ENCODE peak calls at places on chromosomes 4 and X, in four cellular contexts. One of them, this sample, is unnamed.

GRCh38 chr4:48594185-48594584 is 104.1 kb downstream of the ZAR1 start:
- DNase-seq in GM12878: no peak
- DNase-seq in PC-3: no peak
- DNase-seq in neural progenitor cell: peak; percentile 80
- DNase-seq in this sample: no peak

GRCh38 chrX:23783569-23784486 is 855 bp downstream of the SAT1 start:
- DNase-seq in GM12878: no peak
- DNase-seq in PC-3: peak; percentile 17
- DNase-seq in neural progenitor cell: no peak
- DNase-seq in this sample: no peak

GRCh38 chr4:159178147-159178541 is 75.3 kb downstream of the RAPGEF2 start:
- DNase-seq in GM12878: no peak
- DNase-seq in PC-3: no peak
- DNase-seq in neural progenitor cell: no peak
- DNase-seq in this sample: no peak

GRCh38 chrX:21698274-21698673 is 40.1 kb upstream of the KLHL34 start:
- DNase-seq in GM12878: no peak
- DNase-seq in PC-3: no peak
- DNase-seq in neural progenitor cell: no peak
- DNase-seq in this sample: no peak

GRCh38 chr4:4693258-4693657 is 151.4 kb upstream of the STX18 start:
- DNase-seq in GM12878: peak; percentile 31
- DNase-seq in PC-3: no peak
- DNase-seq in neural progenitor cell: no peak
- DNase-seq in this sample: peak; percentile 12

GRCh38 chr4:54657194-54657555 is 582 bp upstream of the KIT start:
- DNase-seq in GM12878: no peak
- DNase-seq in PC-3: no peak
- DNase-seq in neural progenitor cell: peak; percentile 42
- DNase-seq in this sample: no peak

GRCh38 chr4:54542540-54543041 is 115.2 kb upstream of the KIT start:
- DNase-seq in GM12878: no peak
- DNase-seq in PC-3: no peak
- DNase-seq in neural progenitor cell: peak; percentile 55
- DNase-seq in this sample: no peak

GRCh38 chrX:71532078-71532752 is 689 bp upstream of the OGT start:
- DNase-seq in GM12878: no peak
- DNase-seq in PC-3: peak; percentile 58
- DNase-seq in neural progenitor cell: peak; percentile 33
- DNase-seq in this sample: peak; percentile 74

GRCh38 chrX:38273453-38273852 is 52.8 kb upstream of the SRPX start:
- DNase-seq in GM12878: peak; percentile 8
- DNase-seq in PC-3: no peak
- DNase-seq in neural progenitor cell: no peak
- DNase-seq in this sample: no peak

GRCh38 chrX:109830704-109831206 is 97.7 kb upstream of the ACSL4 start:
- DNase-seq in GM12878: no peak
- DNase-seq in PC-3: peak; percentile 46
- DNase-seq in neural progenitor cell: no peak
- DNase-seq in this sample: peak; percentile 67

GRCh38 chr4:89299153-89299789 is 8.3 kb downstream of the GPRIN3 start:
- DNase-seq in GM12878: no peak
- DNase-seq in PC-3: no peak
- DNase-seq in neural progenitor cell: no peak
- DNase-seq in this sample: no peak

GRCh38 chr4:79050521-79050880 is 111.3 kb upstream of the PAQR3 start:
- DNase-seq in GM12878: no peak
- DNase-seq in PC-3: no peak
- DNase-seq in neural progenitor cell: no peak
- DNase-seq in this sample: no peak

GRCh38 chr4:5429747-5430146 is 278.6 kb downstream of the EVC2 start:
- DNase-seq in GM12878: no peak
- DNase-seq in PC-3: no peak
- DNase-seq in neural progenitor cell: no peak
- DNase-seq in this sample: no peak

GRCh38 chrX:136747003-136747986 is 33.4 kb downstream of the ARHGEF6 start:
- DNase-seq in GM12878: no peak
- DNase-seq in PC-3: no peak
- DNase-seq in neural progenitor cell: no peak
- DNase-seq in this sample: no peak

GRCh38 chr4:42282081-42282901 is 115.0 kb upstream of the SHISA3 start:
- DNase-seq in GM12878: peak; percentile 33
- DNase-seq in PC-3: peak; percentile 89
- DNase-seq in neural progenitor cell: peak; percentile 92
- DNase-seq in this sample: peak; percentile 14

GRCh38 chrX:118188977-118189376 is 72.4 kb upstream of the KLHL13 start:
- DNase-seq in GM12878: no peak
- DNase-seq in PC-3: no peak
- DNase-seq in neural progenitor cell: no peak
- DNase-seq in this sample: no peak

GRCh38 chr4:48255130-48255958 is 14.3 kb downstream of the TEC start:
- DNase-seq in GM12878: no peak
- DNase-seq in PC-3: no peak
- DNase-seq in neural progenitor cell: no peak
- DNase-seq in this sample: no peak

GRCh38 chrX:129318375-129318774 is 204.9 kb downstream of the SMARCA1 start:
- DNase-seq in GM12878: no peak
- DNase-seq in PC-3: peak; percentile 37
- DNase-seq in neural progenitor cell: no peak
- DNase-seq in this sample: no peak

GRCh38 chrX:1355800-1356148 is 19.2 kb downstream of the IL3RA start:
- DNase-seq in GM12878: no peak
- DNase-seq in PC-3: no peak
- DNase-seq in neural progenitor cell: no peak
- DNase-seq in this sample: no peak

GRCh38 chr4:78650106-78651021 is 98.8 kb downstream of the ANXA3 start:
- DNase-seq in GM12878: no peak
- DNase-seq in PC-3: peak; percentile 89
- DNase-seq in neural progenitor cell: no peak
- DNase-seq in this sample: peak; percentile 89

GRCh38 chrX:42519666-42520231 is 258.2 kb downstream of the PPP1R2C start:
- DNase-seq in GM12878: no peak
- DNase-seq in PC-3: peak; percentile 27
- DNase-seq in neural progenitor cell: no peak
- DNase-seq in this sample: peak; percentile 59

GRCh38 chr4:8050180-8050554 is 108.4 kb downstream of the ABLIM2 start:
- DNase-seq in GM12878: no peak
- DNase-seq in PC-3: no peak
- DNase-seq in neural progenitor cell: no peak
- DNase-seq in this sample: no peak

GRCh38 chr4:159105063-159105414 is 2.2 kb downstream of the RAPGEF2 start:
- DNase-seq in GM12878: no peak
- DNase-seq in PC-3: peak; percentile 44
- DNase-seq in neural progenitor cell: peak; percentile 3
- DNase-seq in this sample: peak; percentile 68

GRCh38 chr4:10619220-10619619 is 65.3 kb downstream of the CLNK start:
- DNase-seq in GM12878: no peak
- DNase-seq in PC-3: peak; percentile 39
- DNase-seq in neural progenitor cell: no peak
- DNase-seq in this sample: peak; percentile 83
- H3K4me2 ChIP-seq in GM12878: no peak overlapping the region
- H3K4me2 ChIP-seq in PC-3: no peak overlapping the region
- H3K4me2 ChIP-seq in neural progenitor cell: no peak overlapping the region
- H3K4me2 ChIP-seq in this sample: peak overlapping the region; percentile 47

GRCh38 chr4:1227817-1228216 is 21.1 kb downstream of the CTBP1 start:
- DNase-seq in GM12878: no peak
- DNase-seq in PC-3: no peak
- DNase-seq in neural progenitor cell: no peak
- DNase-seq in this sample: no peak
- H4K20me1 ChIP-seq in GM12878: no peaks in the 10 kb centered on the region
- H4K20me1 ChIP-seq in PC-3: no peaks in the 10 kb centered on the region
- H4K20me1 ChIP-seq in neural progenitor cell: peaks cover 23% of the 10 kb centered on the region
- H4K20me1 ChIP-seq in this sample: peaks cover 61% of the 10 kb centered on the region

GRCh38 chr4:183450108-183450507 is 5.7 kb downstream of the CDKN2AIP start:
- DNase-seq in GM12878: no peak
- DNase-seq in PC-3: no peak
- DNase-seq in neural progenitor cell: no peak
- DNase-seq in this sample: no peak

GRCh38 chr4:183458005-183458404 is 13.6 kb downstream of the CDKN2AIP start:
- DNase-seq in GM12878: no peak
- DNase-seq in PC-3: no peak
- DNase-seq in neural progenitor cell: no peak
- DNase-seq in this sample: no peak

GRCh38 chr4:183455431-183456145 is 11.2 kb downstream of the CDKN2AIP start:
- DNase-seq in GM12878: no peak
- DNase-seq in PC-3: no peak
- DNase-seq in neural progenitor cell: no peak
- DNase-seq in this sample: peak; percentile 49
- H3K4me2 ChIP-seq in GM12878: no peak overlapping the region
- H3K4me2 ChIP-seq in PC-3: no peak overlapping the region
- H3K4me2 ChIP-seq in neural progenitor cell: no peak overlapping the region
- H3K4me2 ChIP-seq in this sample: no peak overlapping the region

GRCh38 chr4:926538-926937 is 5.6 kb downstream of the GAK start:
- DNase-seq in GM12878: no peak
- DNase-seq in PC-3: peak; percentile 17
- DNase-seq in neural progenitor cell: peak; percentile 72
- DNase-seq in this sample: no peak
- H4K20me1 ChIP-seq in GM12878: peaks cover 15% of the 10 kb centered on the region
- H4K20me1 ChIP-seq in PC-3: peaks cover 25% of the 10 kb centered on the region
- H4K20me1 ChIP-seq in neural progenitor cell: peaks cover 50% of the 10 kb centered on the region
- H4K20me1 ChIP-seq in this sample: peaks cover 90% of the 10 kb centered on the region

GRCh38 chrX:13940646-13941045 is 89.0 kb downstream of the GEMIN8 start:
- DNase-seq in GM12878: no peak
- DNase-seq in PC-3: no peak
- DNase-seq in neural progenitor cell: no peak
- DNase-seq in this sample: no peak

GRCh38 chrX:13937370-13938052 is 92.2 kb downstream of the GEMIN8 start:
- DNase-seq in GM12878: no peak
- DNase-seq in PC-3: no peak
- DNase-seq in neural progenitor cell: peak; percentile 37
- DNase-seq in this sample: peak; percentile 74

GRCh38 chrX:13938053-13938765 is 91.5 kb downstream of the GEMIN8 start:
- DNase-seq in GM12878: no peak
- DNase-seq in PC-3: peak; percentile 10
- DNase-seq in neural progenitor cell: peak; percentile 76
- DNase-seq in this sample: no peak

GRCh38 chrX:13939741-13940597 is 89.7 kb downstream of the GEMIN8 start:
- DNase-seq in GM12878: no peak
- DNase-seq in PC-3: no peak
- DNase-seq in neural progenitor cell: peak; percentile 4
- DNase-seq in this sample: no peak

GRCh38 chrX:13938766-13939530 is 90.7 kb downstream of the GEMIN8 start:
- DNase-seq in GM12878: no peak
- DNase-seq in PC-3: no peak
- DNase-seq in neural progenitor cell: peak; percentile 57
- DNase-seq in this sample: no peak
- H3K4me2 ChIP-seq in GM12878: peak overlapping the region; percentile 54
- H3K4me2 ChIP-seq in PC-3: peak overlapping the region; percentile 93
- H3K4me2 ChIP-seq in neural progenitor cell: peak overlapping the region; percentile 83
- H3K4me2 ChIP-seq in this sample: peak overlapping the region; percentile 91

GRCh38 chr4:108148316-108148715 is 20.4 kb downstream of the LEF1 start:
- DNase-seq in GM12878: no peak
- DNase-seq in PC-3: no peak
- DNase-seq in neural progenitor cell: no peak
- DNase-seq in this sample: no peak

GRCh38 chr4:108146819-108147218 is 21.9 kb downstream of the LEF1 start:
- DNase-seq in GM12878: no peak
- DNase-seq in PC-3: no peak
- DNase-seq in neural progenitor cell: no peak
- DNase-seq in this sample: no peak

GRCh38 chr4:108143515-108143914 is 25.2 kb downstream of the LEF1 start:
- DNase-seq in GM12878: no peak
- DNase-seq in PC-3: no peak
- DNase-seq in neural progenitor cell: no peak
- DNase-seq in this sample: no peak

GRCh38 chr4:108144451-108144850 is 24.3 kb downstream of the LEF1 start:
- DNase-seq in GM12878: no peak
- DNase-seq in PC-3: no peak
- DNase-seq in neural progenitor cell: no peak
- DNase-seq in this sample: no peak

GRCh38 chr4:108146346-108146745 is 22.4 kb downstream of the LEF1 start:
- DNase-seq in GM12878: no peak
- DNase-seq in PC-3: no peak
- DNase-seq in neural progenitor cell: no peak
- DNase-seq in this sample: no peak
- H4K20me1 ChIP-seq in GM12878: no peaks in the 10 kb centered on the region
- H4K20me1 ChIP-seq in PC-3: no peaks in the 10 kb centered on the region
- H4K20me1 ChIP-seq in neural progenitor cell: peaks cover 5% of the 10 kb centered on the region
- H4K20me1 ChIP-seq in this sample: no peaks in the 10 kb centered on the region

DNA sequence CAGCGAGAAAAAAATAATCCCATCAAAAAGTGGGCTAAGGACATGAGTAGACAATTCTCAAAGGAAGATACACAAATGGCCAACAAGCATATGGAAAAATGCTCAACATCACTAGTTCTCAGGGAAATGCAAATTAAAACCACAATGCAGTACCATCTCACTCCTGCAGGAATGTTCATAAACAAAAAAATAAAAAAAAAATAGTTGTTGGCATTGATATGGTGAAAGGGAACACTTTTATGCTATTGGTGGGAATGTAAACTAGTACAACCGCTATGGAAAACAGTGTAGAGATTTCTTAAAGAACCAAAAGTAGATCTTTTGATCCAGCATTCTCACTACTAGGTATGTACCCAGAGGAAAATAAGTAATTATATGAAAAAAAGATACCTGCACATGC is 508.3 kb upstream of the MAGEB2 start:
- DNase-seq in GM12878: no peak
- DNase-seq in PC-3: no peak
- DNase-seq in neural progenitor cell: no peak
- DNase-seq in this sample: no peak
- H3K4me2 ChIP-seq in GM12878: no peak overlapping the region
- H3K4me2 ChIP-seq in PC-3: no peak overlapping the region
- H3K4me2 ChIP-seq in neural progenitor cell: no peak overlapping the region
- H3K4me2 ChIP-seq in this sample: no peak overlapping the region

DNA sequence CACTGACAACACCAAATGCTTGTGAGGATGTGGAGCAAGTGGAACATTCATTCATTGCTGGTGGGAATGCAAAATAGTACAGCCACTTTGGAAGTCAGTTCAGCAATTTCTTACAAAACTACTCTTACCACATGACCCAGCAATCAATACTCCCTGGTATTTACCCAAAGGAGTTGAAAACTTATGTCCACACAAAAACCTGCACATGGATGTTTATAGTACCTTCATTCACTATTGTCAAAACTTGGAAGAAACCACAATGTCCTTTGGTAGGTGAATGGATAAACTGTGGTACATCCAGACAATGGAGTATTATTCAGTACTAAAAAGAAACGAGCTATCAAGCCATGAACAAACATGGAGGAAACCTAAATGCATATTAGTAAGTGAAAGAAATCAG is 27.5 kb downstream of the HUWE1 start:
- DNase-seq in GM12878: no peak
- DNase-seq in PC-3: no peak
- DNase-seq in neural progenitor cell: no peak
- DNase-seq in this sample: no peak
- H4K20me1 ChIP-seq in GM12878: no peaks in the 10 kb centered on the region
- H4K20me1 ChIP-seq in PC-3: peaks cover 60% of the 10 kb centered on the region
- H4K20me1 ChIP-seq in neural progenitor cell: peaks cover 21% of the 10 kb centered on the region
- H4K20me1 ChIP-seq in this sample: peaks cover 64% of the 10 kb centered on the region

GRCh38 chr4:176788971-176789370 is 3.8 kb downstream of the VEGFC start:
- DNase-seq in GM12878: no peak
- DNase-seq in PC-3: peak; percentile 10
- DNase-seq in neural progenitor cell: no peak
- DNase-seq in this sample: no peak
- H3K4me2 ChIP-seq in GM12878: no peak overlapping the region
- H3K4me2 ChIP-seq in PC-3: peak overlapping the region; percentile 89
- H3K4me2 ChIP-seq in neural progenitor cell: no peak overlapping the region
- H3K4me2 ChIP-seq in this sample: peak overlapping the region; percentile 84